ENCODE peak calls at places on chromosomes 5 and 9, in six cellular contexts. One of them, this sample, is unnamed.
A peak's percentile ranks its signal among the peaks of the same experiment; 100 is the strongest.

GRCh38 chr9:34576943-34577634 is 12.4 kb downstream of the CNTFR start:
- DNase-seq in BE2C: peak; percentile 48
- DNase-seq in bronchial epithelial cell: no peak
- DNase-seq in mucosa of descending colon: peak; percentile 45
- DNase-seq in PC-9: no peak
- DNase-seq in adrenal gland: no peak
- DNase-seq in this sample: no peak

GRCh38 chr5:172931001-172931536 is 28.2 kb upstream of the RPL26L1 start:
- DNase-seq in BE2C: peak; percentile 51
- DNase-seq in bronchial epithelial cell: peak; percentile 93
- DNase-seq in mucosa of descending colon: no peak
- DNase-seq in PC-9: peak; percentile 77
- DNase-seq in adrenal gland: no peak
- DNase-seq in this sample: no peak

GRCh38 chr5:43411489-43411888 is 702 bp downstream of the CCL28 start:
- DNase-seq in BE2C: no peak
- DNase-seq in bronchial epithelial cell: no peak
- DNase-seq in mucosa of descending colon: no peak
- DNase-seq in PC-9: no peak
- DNase-seq in adrenal gland: no peak
- DNase-seq in this sample: no peak

GRCh38 chr5:151362970-151363369 is 15.6 kb upstream of the SLC36A2 start:
- DNase-seq in BE2C: no peak
- DNase-seq in bronchial epithelial cell: no peak
- DNase-seq in mucosa of descending colon: no peak
- DNase-seq in PC-9: no peak
- DNase-seq in adrenal gland: no peak
- DNase-seq in this sample: no peak

GRCh38 chr9:108473209-108474112 is 382.3 kb downstream of the ACTL7B start:
- DNase-seq in BE2C: no peak
- DNase-seq in bronchial epithelial cell: peak; percentile 95
- DNase-seq in mucosa of descending colon: no peak
- DNase-seq in PC-9: peak; percentile 86
- DNase-seq in adrenal gland: no peak
- DNase-seq in this sample: no peak

GRCh38 chr5:80967500-80968181 is 7.5 kb downstream of the RASGRF2 start:
- DNase-seq in BE2C: no peak
- DNase-seq in bronchial epithelial cell: peak; percentile 92
- DNase-seq in mucosa of descending colon: no peak
- DNase-seq in PC-9: peak; percentile 89
- DNase-seq in adrenal gland: no peak
- DNase-seq in this sample: no peak

GRCh38 chr5:42621242-42621641 is 135.4 kb upstream of the CCDC152 start:
- DNase-seq in BE2C: no peak
- DNase-seq in bronchial epithelial cell: no peak
- DNase-seq in mucosa of descending colon: no peak
- DNase-seq in PC-9: no peak
- DNase-seq in adrenal gland: no peak
- DNase-seq in this sample: no peak

GRCh38 chr5:65750938-65751337 is 28.9 kb downstream of the NLN start:
- DNase-seq in BE2C: no peak
- DNase-seq in bronchial epithelial cell: no peak
- DNase-seq in mucosa of descending colon: no peak
- DNase-seq in PC-9: no peak
- DNase-seq in adrenal gland: no peak
- DNase-seq in this sample: no peak

GRCh38 chr9:967436-967835 is 9.0 kb upstream of the DMRT3 start:
- DNase-seq in BE2C: no peak
- DNase-seq in bronchial epithelial cell: no peak
- DNase-seq in mucosa of descending colon: no peak
- DNase-seq in PC-9: no peak
- DNase-seq in adrenal gland: no peak
- DNase-seq in this sample: no peak

GRCh38 chr5:84228266-84228665 is 156.4 kb downstream of the EDIL3 start:
- DNase-seq in BE2C: no peak
- DNase-seq in bronchial epithelial cell: no peak
- DNase-seq in mucosa of descending colon: no peak
- DNase-seq in PC-9: no peak
- DNase-seq in adrenal gland: no peak
- DNase-seq in this sample: no peak

DNA sequence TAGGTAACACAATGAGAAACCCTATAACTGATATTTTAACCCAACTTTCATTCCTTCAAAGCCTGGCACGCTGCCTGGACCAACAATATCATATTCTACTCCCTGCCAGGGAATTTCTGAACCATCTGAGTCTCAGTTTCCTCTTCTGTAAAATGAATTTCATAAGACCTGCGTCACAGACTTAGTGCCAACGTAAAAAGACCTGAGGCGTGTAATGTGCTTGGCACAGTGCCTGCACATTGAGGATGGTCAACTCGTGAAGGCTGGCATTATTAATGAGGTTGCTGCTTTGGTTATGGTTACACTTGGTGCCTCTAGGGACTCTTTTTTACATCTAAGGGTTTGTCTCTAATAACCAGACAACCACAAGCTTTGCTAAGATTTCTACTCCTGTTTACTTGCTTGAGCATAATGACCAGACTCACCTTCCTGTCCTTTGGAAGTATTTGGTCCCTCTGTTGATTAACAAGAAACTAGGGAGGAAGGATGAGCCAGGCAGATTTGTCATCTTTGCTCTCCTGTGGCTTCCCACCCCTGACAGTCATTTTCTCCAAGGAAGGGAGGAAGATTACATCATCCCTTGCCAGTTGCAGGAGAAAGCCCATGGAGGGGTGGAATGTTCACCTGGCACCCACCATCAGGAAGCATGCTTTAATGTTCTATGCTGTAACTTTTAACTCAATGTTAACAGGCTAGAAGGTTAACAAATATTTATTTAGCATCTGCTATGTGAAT is 79.0 kb downstream of the PAPPA start:
- DNase-seq in BE2C: no peak
- DNase-seq in bronchial epithelial cell: peak; percentile 63
- DNase-seq in mucosa of descending colon: no peak
- DNase-seq in PC-9: no peak
- DNase-seq in adrenal gland: no peak
- DNase-seq in this sample: no peak
- H3K36me3 ChIP-seq in BE2C: no peaks in the 10 kb centered on the region
- H3K36me3 ChIP-seq in bronchial epithelial cell: no peaks in the 10 kb centered on the region
- H3K36me3 ChIP-seq in mucosa of descending colon: no peaks in the 10 kb centered on the region
- H3K36me3 ChIP-seq in PC-9: no peaks in the 10 kb centered on the region
- H3K36me3 ChIP-seq in adrenal gland: no peaks in the 10 kb centered on the region
- H3K36me3 ChIP-seq in this sample: no peaks in the 10 kb centered on the region

GRCh38 chr5:176864755-176865154 is 34.4 kb downstream of the HK3 start:
- DNase-seq in BE2C: no peak
- DNase-seq in bronchial epithelial cell: no peak
- DNase-seq in mucosa of descending colon: no peak
- DNase-seq in PC-9: no peak
- DNase-seq in adrenal gland: no peak
- DNase-seq in this sample: no peak
- TF ChIP-seq CTCF in BE2C: no peak
- TF ChIP-seq CTCF in bronchial epithelial cell: no peak
- TF ChIP-seq CTCF in mucosa of descending colon: no peak
- TF ChIP-seq CTCF in PC-9: no peak
- TF ChIP-seq CTCF in adrenal gland: no peak
- TF ChIP-seq CTCF in this sample: no peak

GRCh38 chr9:137829260-137829996 is 48.2 kb upstream of the CACNA1B start:
- DNase-seq in BE2C: no peak
- DNase-seq in bronchial epithelial cell: no peak
- DNase-seq in mucosa of descending colon: no peak
- DNase-seq in PC-9: no peak
- DNase-seq in adrenal gland: no peak
- DNase-seq in this sample: no peak

GRCh38 chr9:137825324-137825991 is 52.1 kb upstream of the CACNA1B start:
- DNase-seq in BE2C: no peak
- DNase-seq in bronchial epithelial cell: no peak
- DNase-seq in mucosa of descending colon: no peak
- DNase-seq in PC-9: no peak
- DNase-seq in adrenal gland: no peak
- DNase-seq in this sample: no peak

GRCh38 chr9:137827908-137828526 is 49.6 kb upstream of the CACNA1B start:
- DNase-seq in BE2C: no peak
- DNase-seq in bronchial epithelial cell: no peak
- DNase-seq in mucosa of descending colon: no peak
- DNase-seq in PC-9: no peak
- DNase-seq in adrenal gland: no peak
- DNase-seq in this sample: no peak

GRCh38 chr9:137832191-137832700 is 45.3 kb upstream of the CACNA1B start:
- DNase-seq in BE2C: no peak
- DNase-seq in bronchial epithelial cell: no peak
- DNase-seq in mucosa of descending colon: no peak
- DNase-seq in PC-9: no peak
- DNase-seq in adrenal gland: no peak
- DNase-seq in this sample: no peak

DNA sequence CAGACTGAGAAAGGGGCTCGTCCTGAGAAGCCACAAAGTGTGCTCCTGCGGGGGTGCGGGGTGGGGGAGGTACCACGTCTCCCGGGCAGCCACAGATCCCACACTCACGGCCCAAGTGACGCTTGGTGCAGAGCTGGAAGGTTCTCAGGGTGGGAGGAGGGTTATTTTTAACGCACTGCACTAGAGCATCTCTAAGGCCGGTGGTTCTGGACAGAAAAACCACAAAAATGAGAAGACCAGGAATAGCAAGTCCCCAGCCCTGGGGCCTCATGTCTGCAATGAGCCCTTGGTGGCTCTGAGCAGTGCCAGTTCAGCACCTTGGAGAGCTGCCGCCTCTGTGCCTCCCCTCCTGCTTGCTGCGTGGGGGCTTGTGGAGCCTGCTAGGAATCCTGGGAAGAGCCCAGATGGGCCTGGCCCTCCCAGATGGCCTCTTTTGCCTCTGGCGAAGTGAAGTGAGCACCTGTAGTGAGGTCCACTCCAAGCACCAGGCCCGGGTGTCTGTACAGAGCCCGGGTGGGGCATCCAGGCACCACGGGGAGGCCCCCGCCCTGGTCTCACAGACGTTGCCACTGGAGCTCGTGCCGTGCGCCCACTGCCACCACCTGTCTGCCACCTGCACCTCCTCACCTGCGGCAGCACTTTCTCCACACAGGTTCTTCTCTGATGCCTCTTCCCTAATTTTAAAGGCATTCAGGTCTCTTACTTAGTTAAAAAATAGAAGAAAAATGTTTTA is 48.9 kb upstream of the CACNA1B start:
- DNase-seq in BE2C: no peak
- DNase-seq in bronchial epithelial cell: no peak
- DNase-seq in mucosa of descending colon: no peak
- DNase-seq in PC-9: no peak
- DNase-seq in adrenal gland: no peak
- DNase-seq in this sample: no peak
- H3K36me3 ChIP-seq in BE2C: peaks cover 39% of the 10 kb centered on the region
- H3K36me3 ChIP-seq in bronchial epithelial cell: peaks cover 16% of the 10 kb centered on the region
- H3K36me3 ChIP-seq in mucosa of descending colon: no peaks in the 10 kb centered on the region
- H3K36me3 ChIP-seq in PC-9: no peaks in the 10 kb centered on the region
- H3K36me3 ChIP-seq in adrenal gland: peaks cover 25% of the 10 kb centered on the region
- H3K36me3 ChIP-seq in this sample: peaks cover 53% of the 10 kb centered on the region

GRCh38 chr9:121055642-121056143 is 5.6 kb upstream of the C5 start:
- DNase-seq in BE2C: peak; percentile 49
- DNase-seq in bronchial epithelial cell: peak; percentile 20
- DNase-seq in mucosa of descending colon: no peak
- DNase-seq in PC-9: no peak
- DNase-seq in adrenal gland: peak; percentile 24
- DNase-seq in this sample: no peak
- TF ChIP-seq CTCF in BE2C: peak; percentile 66
- TF ChIP-seq CTCF in bronchial epithelial cell: peak; percentile 59
- TF ChIP-seq CTCF in mucosa of descending colon: no peak
- TF ChIP-seq CTCF in PC-9: peak; percentile 55
- TF ChIP-seq CTCF in adrenal gland: peak; percentile 13
- TF ChIP-seq CTCF in this sample: peak; percentile 14